ENCODE peak calls at places on chromosomes 2 and 18, in seven cellular contexts. F, Z, R, Q, M, U and Y are unnamed samples.

GRCh38 chr2:86027196-86027912 is 78.3 kb downstream of the POLR1A start:
- DNase-seq in R (no peak), Z (no peak), M (no peak), U (no peak), F (no peak), Q (no peak), Y (no peak)

GRCh38 chr2:23658466-23658942 is 268.4 kb downstream of the ATAD2B start:
- DNase-seq in M (no peak), U (no peak), F (peak; percentile 65), Q (peak; percentile 81), Z (no peak), R (no peak), Y (peak; percentile 16)

GRCh38 chr18:77001979-77002378 is 130.6 kb downstream of the MBP start:
- DNase-seq in U (no peak), M (no peak), Q (no peak), Z (no peak), R (no peak), F (peak; percentile 41), Y (no peak)

GRCh38 chr2:53087282-53087882 is 680.2 kb upstream of the CHAC2 start:
- DNase-seq in M (peak; percentile 39), Q (no peak), F (no peak), U (peak; percentile 75), R (peak; percentile 49), Z (no peak), Y (peak; percentile 58)

GRCh38 chr2:111157071-111157661 is 36.5 kb downstream of the BCL2L11 start:
- DNase-seq in Z (no peak), M (no peak), F (no peak), U (no peak), Q (no peak), R (no peak), Y (no peak)

GRCh38 chr2:168920504-168921157 is 19.5 kb downstream of the G6PC2 start:
- DNase-seq in R (peak; percentile 58), F (no peak), Z (no peak), U (peak; percentile 59), M (no peak), Q (peak; percentile 58), Y (peak; percentile 63)

GRCh38 chr2:70851704-70852103 is 16.1 kb upstream of the CD207 start:
- DNase-seq in Z (no peak), U (no peak), F (no peak), R (no peak), Q (no peak), M (no peak), Y (peak; percentile 18)

GRCh38 chr2:119960821-119961220 is 52.1 kb upstream of the EPB41L5 start:
- DNase-seq in F (no peak), Z (no peak), U (peak; percentile 50), R (no peak), Q (no peak), M (no peak), Y (peak; percentile 62)

GRCh38 chr2:205957452-205958154 is 128.4 kb downstream of the INO80D start:
- DNase-seq in R (no peak), F (no peak), Q (no peak), M (no peak), Z (no peak), U (no peak), Y (no peak)

GRCh38 chr18:57970356-57971095 is 73.5 kb upstream of the NEDD4L start:
- DNase-seq in Q (no peak), R (no peak), Z (no peak), U (no peak), M (no peak), F (no peak), Y (no peak)

GRCh38 chr2:3257166-3257565 is 120.5 kb downstream of the EIPR1 start:
- DNase-seq in M (peak; percentile 56), U (peak; percentile 36), R (no peak), Z (no peak), F (no peak), Q (no peak), Y (peak; percentile 3)

GRCh38 chr2:25920326-25920725 is 42.0 kb upstream of the ASXL2 start:
- DNase-seq in Z (no peak), F (peak; percentile 1), R (no peak), U (peak; percentile 78), M (no peak), Q (no peak), Y (peak; percentile 16)

GRCh38 chr2:160353166-160353565 is 140.4 kb downstream of the RBMS1 start:
- DNase-seq in M (no peak), F (no peak), Q (no peak), R (peak; percentile 38), U (no peak), Z (no peak), Y (no peak)

GRCh38 chr2:31112544-31112943 is 25.7 kb downstream of the GALNT14 start:
- DNase-seq in Z (no peak), F (no peak), M (no peak), Q (no peak), R (no peak), U (no peak), Y (no peak)

GRCh38 chr18:39842042-39842791 is 2112.8 kb upstream of the PIK3C3 start:
- DNase-seq in M (no peak), F (no peak), R (peak; percentile 3), Q (no peak), U (no peak), Z (no peak), Y (no peak)

GRCh38 chr18:58556333-58557012 is 72.4 kb downstream of the ALPK2 start:
- DNase-seq in Q (peak; percentile 83), U (no peak), Z (no peak), R (no peak), F (no peak), M (peak; percentile 92), Y (peak; percentile 63)

GRCh38 chr2:1910562-1911256 is 166.4 kb upstream of the PXDN start:
- DNase-seq in F (no peak), Z (no peak), R (no peak), Q (no peak), M (no peak), U (no peak), Y (peak; percentile 20)

GRCh38 chr2:128602699-128603101 is 284.0 kb upstream of the HS6ST1 start:
- DNase-seq in M (no peak), Z (no peak), Q (no peak), U (no peak), R (no peak), F (peak; percentile 55), Y (no peak)

DNA sequence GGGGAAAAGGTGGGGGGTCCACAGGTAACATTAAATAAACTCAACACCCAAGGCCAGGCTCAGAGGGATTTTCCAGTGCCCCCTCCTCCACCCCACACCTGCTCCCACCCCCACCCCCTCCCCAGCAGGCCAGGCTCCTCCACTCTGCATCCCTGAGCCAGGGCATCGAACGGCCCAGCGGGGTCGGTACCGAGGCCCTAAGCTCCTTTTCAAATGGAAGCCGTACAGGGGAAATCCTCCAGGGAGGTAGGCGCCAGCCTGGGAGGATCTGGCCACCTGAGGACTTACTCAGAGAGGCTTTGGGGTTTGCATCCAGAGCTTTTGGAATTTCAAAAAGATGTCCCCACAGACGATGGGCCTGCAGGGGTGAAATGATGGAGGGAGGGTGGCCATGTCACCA is 46.5 kb downstream of the ZFP36L2 start:
- DNase-seq in Q (no peak), U (no peak), M (no peak), Z (no peak), R (no peak), F (no peak), Y (no peak)
- H3K4me3 ChIP-seq in Q (no peak overlapping the region), U (no peak overlapping the region), M (no peak overlapping the region), Z (no peak overlapping the region), R (no peak overlapping the region), F (no peak overlapping the region), Y (no peak overlapping the region)

DNA sequence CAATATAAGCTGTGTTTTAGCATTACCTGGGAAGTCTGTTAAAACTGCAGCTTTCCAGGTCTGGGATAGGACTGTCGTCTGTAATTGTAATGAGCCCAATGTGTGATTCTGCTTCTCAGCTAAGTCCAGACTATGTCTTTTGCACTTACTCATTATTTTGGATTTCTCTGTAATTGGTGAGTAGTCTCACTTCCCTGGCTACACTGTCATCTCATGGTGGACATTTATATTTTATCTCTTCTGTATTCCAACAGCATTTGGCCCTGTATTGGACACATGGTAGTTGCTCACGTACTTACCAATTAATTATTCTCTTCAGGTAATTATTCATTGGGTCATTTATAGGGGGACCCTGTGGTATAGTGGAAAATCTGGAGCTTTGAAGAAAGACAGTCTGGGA is 28.0 kb downstream of the LHCGR start:
- DNase-seq in R (no peak), M (no peak), Z (no peak), Q (peak; percentile 22), F (no peak), U (peak; percentile 30), Y (no peak)
- TF ChIP-seq CTCF in R (no peak), M (no peak), Z (no peak), Q (peak; percentile 41), F (no peak), U (peak; percentile 12), Y (no peak)

GRCh38 chr2:216341151-216341550 is 31.1 kb downstream of the MARCHF4 start:
- DNase-seq in U (peak; percentile 69), R (no peak), Q (no peak), M (no peak), Z (peak; percentile 80), F (no peak), Y (no peak)

GRCh38 chr2:216344958-216345315 is 27.3 kb downstream of the MARCHF4 start:
- DNase-seq in R (no peak), Z (peak; percentile 14), U (no peak), M (no peak), Q (no peak), F (no peak), Y (peak; percentile 31)

GRCh38 chr2:216344206-216344957 is 27.9 kb downstream of the MARCHF4 start:
- DNase-seq in F (no peak), M (no peak), Z (peak; percentile 47), R (no peak), Q (no peak), U (peak; percentile 41), Y (no peak)

GRCh38 chr2:216345846-216346245 is 26.4 kb downstream of the MARCHF4 start:
- DNase-seq in F (no peak), U (no peak), Q (no peak), M (no peak), R (no peak), Z (peak; percentile 87), Y (no peak)

GRCh38 chr2:216343221-216343985 is 28.9 kb downstream of the MARCHF4 start:
- DNase-seq in U (peak; percentile 34), Z (peak; percentile 70), F (no peak), Q (no peak), R (no peak), M (peak; percentile 36), Y (no peak)
- H3K4me3 ChIP-seq in U (no peak overlapping the region), Z (no peak overlapping the region), F (no peak overlapping the region), Q (no peak overlapping the region), R (no peak overlapping the region), M (peak overlapping the region; percentile 24), Y (no peak overlapping the region)

DNA sequence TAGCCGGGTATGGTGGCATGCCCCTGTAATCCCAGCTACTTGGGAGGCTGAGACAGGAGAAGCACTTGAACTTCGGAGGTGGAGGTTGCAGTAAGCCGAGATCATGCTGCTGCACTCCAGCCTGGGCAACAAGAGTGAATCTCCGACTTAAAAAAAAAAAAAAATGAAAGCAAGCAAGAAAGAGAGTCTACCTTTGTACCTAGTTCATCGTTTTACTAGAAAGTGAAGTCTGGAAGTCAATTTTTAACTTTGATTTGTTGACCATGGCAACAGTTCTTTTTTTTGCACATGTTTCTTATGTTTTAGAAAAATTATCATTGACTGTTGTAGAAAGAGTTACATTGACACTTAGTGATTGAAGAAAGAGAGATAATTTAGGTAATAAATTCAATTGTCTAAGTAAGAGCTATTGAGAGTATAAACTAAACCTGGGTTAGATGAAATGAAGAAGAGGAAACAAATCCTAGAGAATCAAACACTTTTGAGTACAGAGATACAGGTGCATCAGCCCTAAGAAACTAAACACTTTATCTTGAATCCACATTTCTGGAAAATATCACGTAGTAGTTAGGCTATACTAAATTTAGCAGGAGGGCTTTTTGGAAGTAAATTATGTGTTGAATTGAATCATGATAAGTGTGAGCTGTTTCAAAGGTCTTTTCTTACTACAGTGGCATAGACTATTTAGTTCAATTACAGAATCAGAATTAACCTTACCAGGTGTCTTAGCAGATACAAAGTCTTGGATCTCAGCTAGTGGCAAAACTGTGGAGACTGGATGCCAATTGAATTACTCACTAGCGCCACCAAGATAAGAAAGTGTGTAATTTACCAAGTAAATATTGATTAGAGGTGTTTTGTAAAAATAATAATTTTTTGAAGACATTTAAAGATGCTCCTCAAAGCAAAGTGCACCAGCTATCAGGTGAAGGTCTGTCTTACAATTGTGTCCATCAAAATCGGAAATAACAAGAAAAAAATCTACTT is 303.4 kb upstream of the NRXN1 start:
- DNase-seq in M (no peak), R (no peak), Z (no peak), U (no peak), Q (no peak), F (no peak), Y (no peak)
- TF ChIP-seq CTCF in M (no peak), R (no peak), Z (no peak), U (no peak), Q (no peak), F (no peak), Y (no peak)